ENCODE peak calls at places on chromosomes 6 and 20, in ten cellular contexts. One of them, this sample, is unnamed.

GRCh38 chr6:25960689-25961088 is 1.9 kb upstream of the TRIM38 start:
- DNase-seq in A673: no peak
- DNase-seq in CD8-positive, alpha-beta T cell: no peak
- DNase-seq in WTC11: no peak
- DNase-seq in epithelial cell of proximal tubule: no peak
- DNase-seq in heart left ventricle: no peak
- DNase-seq in activated B cell treated with CpG ODN at 0.5 μM for 24 hours: no peak
- DNase-seq in fibroblast of lung: no peak
- DNase-seq in body of pancreas: no peak
- DNase-seq in BJ: no peak
- DNase-seq in this sample: no peak

GRCh38 chr6:168538892-168539811 is 98.2 kb downstream of the SMOC2 start:
- DNase-seq in A673: no peak
- DNase-seq in CD8-positive, alpha-beta T cell: no peak
- DNase-seq in WTC11: no peak
- DNase-seq in epithelial cell of proximal tubule: no peak
- DNase-seq in heart left ventricle: no peak
- DNase-seq in activated B cell treated with CpG ODN at 0.5 μM for 24 hours: no peak
- DNase-seq in fibroblast of lung: no peak
- DNase-seq in body of pancreas: no peak
- DNase-seq in BJ: no peak
- DNase-seq in this sample: no peak

GRCh38 chr20:47934761-47935160 is 149.5 kb upstream of the SULF2 start:
- DNase-seq in A673: no peak
- DNase-seq in CD8-positive, alpha-beta T cell: no peak
- DNase-seq in WTC11: no peak
- DNase-seq in epithelial cell of proximal tubule: no peak
- DNase-seq in heart left ventricle: no peak
- DNase-seq in activated B cell treated with CpG ODN at 0.5 μM for 24 hours: no peak
- DNase-seq in fibroblast of lung: no peak
- DNase-seq in body of pancreas: no peak
- DNase-seq in BJ: no peak
- DNase-seq in this sample: no peak

GRCh38 chr6:151325075-151326050 is 66.0 kb downstream of the ZBTB2 start:
- DNase-seq in A673: peak
- DNase-seq in CD8-positive, alpha-beta T cell: no peak
- DNase-seq in WTC11: peak
- DNase-seq in epithelial cell of proximal tubule: peak
- DNase-seq in heart left ventricle: peak
- DNase-seq in activated B cell treated with CpG ODN at 0.5 μM for 24 hours: peak
- DNase-seq in fibroblast of lung: peak
- DNase-seq in body of pancreas: peak
- DNase-seq in BJ: no peak
- DNase-seq in this sample: peak

GRCh38 chr6:33073431-33073871 is at the start of gene HLA-DPA1:
- DNase-seq in A673: no peak
- DNase-seq in CD8-positive, alpha-beta T cell: no peak
- DNase-seq in WTC11: no peak
- DNase-seq in epithelial cell of proximal tubule: no peak
- DNase-seq in heart left ventricle: peak
- DNase-seq in activated B cell treated with CpG ODN at 0.5 μM for 24 hours: peak
- DNase-seq in fibroblast of lung: no peak
- DNase-seq in body of pancreas: no peak
- DNase-seq in BJ: no peak
- DNase-seq in this sample: no peak

GRCh38 chr6:119543332-119543731 is 193.8 kb upstream of the MAN1A1 start:
- DNase-seq in A673: no peak
- DNase-seq in CD8-positive, alpha-beta T cell: no peak
- DNase-seq in WTC11: no peak
- DNase-seq in epithelial cell of proximal tubule: no peak
- DNase-seq in heart left ventricle: no peak
- DNase-seq in activated B cell treated with CpG ODN at 0.5 μM for 24 hours: no peak
- DNase-seq in fibroblast of lung: no peak
- DNase-seq in body of pancreas: no peak
- DNase-seq in BJ: no peak
- DNase-seq in this sample: no peak

GRCh38 chr20:47320990-47321805 is 35.3 kb downstream of the ZMYND8 start:
- DNase-seq in A673: no peak
- DNase-seq in CD8-positive, alpha-beta T cell: no peak
- DNase-seq in WTC11: no peak
- DNase-seq in epithelial cell of proximal tubule: no peak
- DNase-seq in heart left ventricle: no peak
- DNase-seq in activated B cell treated with CpG ODN at 0.5 μM for 24 hours: no peak
- DNase-seq in fibroblast of lung: no peak
- DNase-seq in body of pancreas: peak
- DNase-seq in BJ: no peak
- DNase-seq in this sample: no peak

GRCh38 chr20:4187147-4187546 is 171.8 kb upstream of the RNF24 start:
- DNase-seq in A673: no peak
- DNase-seq in CD8-positive, alpha-beta T cell: no peak
- DNase-seq in WTC11: peak
- DNase-seq in epithelial cell of proximal tubule: no peak
- DNase-seq in heart left ventricle: no peak
- DNase-seq in activated B cell treated with CpG ODN at 0.5 μM for 24 hours: no peak
- DNase-seq in fibroblast of lung: no peak
- DNase-seq in body of pancreas: no peak
- DNase-seq in BJ: no peak
- DNase-seq in this sample: no peak

GRCh38 chr20:63538204-63539091 is 1.3 kb upstream of the PTK6 start:
- DNase-seq in A673: no peak
- DNase-seq in CD8-positive, alpha-beta T cell: no peak
- DNase-seq in WTC11: peak
- DNase-seq in epithelial cell of proximal tubule: no peak
- DNase-seq in heart left ventricle: peak
- DNase-seq in activated B cell treated with CpG ODN at 0.5 μM for 24 hours: no peak
- DNase-seq in fibroblast of lung: peak
- DNase-seq in body of pancreas: peak
- DNase-seq in BJ: no peak
- DNase-seq in this sample: no peak

GRCh38 chr20:63536997-63537524 is at the start of gene PTK6:
- DNase-seq in A673: no peak
- DNase-seq in CD8-positive, alpha-beta T cell: no peak
- DNase-seq in WTC11: no peak
- DNase-seq in epithelial cell of proximal tubule: no peak
- DNase-seq in heart left ventricle: no peak
- DNase-seq in activated B cell treated with CpG ODN at 0.5 μM for 24 hours: no peak
- DNase-seq in fibroblast of lung: no peak
- DNase-seq in body of pancreas: peak
- DNase-seq in BJ: no peak
- DNase-seq in this sample: no peak

GRCh38 chr20:63536241-63536977 is 767 bp downstream of the PTK6 start:
- DNase-seq in A673: peak
- DNase-seq in CD8-positive, alpha-beta T cell: no peak
- DNase-seq in WTC11: no peak
- DNase-seq in epithelial cell of proximal tubule: no peak
- DNase-seq in heart left ventricle: no peak
- DNase-seq in activated B cell treated with CpG ODN at 0.5 μM for 24 hours: no peak
- DNase-seq in fibroblast of lung: peak
- DNase-seq in body of pancreas: peak
- DNase-seq in BJ: no peak
- DNase-seq in this sample: peak

GRCh38 chr20:63539092-63539430 is 1.9 kb upstream of the PTK6 start:
- DNase-seq in A673: no peak
- DNase-seq in CD8-positive, alpha-beta T cell: no peak
- DNase-seq in WTC11: no peak
- DNase-seq in epithelial cell of proximal tubule: no peak
- DNase-seq in heart left ventricle: no peak
- DNase-seq in activated B cell treated with CpG ODN at 0.5 μM for 24 hours: no peak
- DNase-seq in fibroblast of lung: no peak
- DNase-seq in body of pancreas: no peak
- DNase-seq in BJ: no peak
- DNase-seq in this sample: no peak

DNA sequence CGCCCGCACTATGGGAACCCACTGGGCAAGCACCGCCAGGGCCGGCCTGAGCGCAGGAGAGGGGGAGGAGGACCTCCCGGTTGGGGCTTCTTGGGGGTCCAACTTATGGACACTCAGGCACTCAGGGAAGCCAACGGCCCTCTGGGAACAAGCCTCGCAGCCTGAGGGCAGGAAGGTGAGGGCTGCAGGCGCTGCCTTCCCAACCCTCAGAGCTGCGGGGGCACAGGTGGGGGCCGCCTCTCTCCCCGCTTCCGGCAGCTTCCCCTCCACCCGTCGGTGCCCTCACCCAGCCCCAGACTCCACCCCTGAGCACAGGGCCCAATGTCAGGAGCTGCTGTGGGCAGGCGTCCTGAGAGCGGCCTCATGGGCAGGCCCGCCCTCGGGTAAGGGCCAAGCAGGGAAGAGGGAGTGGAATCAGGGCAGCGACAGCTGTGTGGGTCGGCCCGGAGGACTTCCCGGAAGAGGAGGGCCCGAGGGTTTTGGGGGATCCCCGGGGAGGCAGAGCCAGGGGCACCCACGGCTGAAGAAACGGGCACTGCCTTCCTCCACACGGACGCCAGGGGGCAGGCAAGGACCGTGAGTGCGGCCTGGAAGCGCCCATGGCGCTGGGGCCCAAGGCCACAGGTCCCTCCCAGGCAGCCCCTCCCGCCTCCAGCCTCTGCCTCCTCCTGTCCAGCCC is 488 bp upstream of the PTK6 start:
- DNase-seq in A673: peak
- DNase-seq in CD8-positive, alpha-beta T cell: peak
- DNase-seq in WTC11: peak
- DNase-seq in epithelial cell of proximal tubule: peak
- DNase-seq in heart left ventricle: peak
- DNase-seq in activated B cell treated with CpG ODN at 0.5 μM for 24 hours: peak
- DNase-seq in fibroblast of lung: peak
- DNase-seq in body of pancreas: peak
- DNase-seq in BJ: peak
- DNase-seq in this sample: peak
- TF ChIP-seq CTCF in A673: peak
- TF ChIP-seq CTCF in CD8-positive, alpha-beta T cell: peak
- TF ChIP-seq CTCF in WTC11: peak
- TF ChIP-seq CTCF in epithelial cell of proximal tubule: peak
- TF ChIP-seq CTCF in heart left ventricle: peak
- TF ChIP-seq CTCF in activated B cell treated with CpG ODN at 0.5 μM for 24 hours: peak
- TF ChIP-seq CTCF in fibroblast of lung: peak
- TF ChIP-seq CTCF in body of pancreas: peak
- TF ChIP-seq CTCF in BJ: peak
- TF ChIP-seq CTCF in this sample: peak

GRCh38 chr20:41604002-41604401 is 14.2 kb downstream of the CHD6 start:
- DNase-seq in A673: no peak
- DNase-seq in CD8-positive, alpha-beta T cell: no peak
- DNase-seq in WTC11: no peak
- DNase-seq in epithelial cell of proximal tubule: no peak
- DNase-seq in heart left ventricle: no peak
- DNase-seq in activated B cell treated with CpG ODN at 0.5 μM for 24 hours: no peak
- DNase-seq in fibroblast of lung: no peak
- DNase-seq in body of pancreas: no peak
- DNase-seq in BJ: no peak
- DNase-seq in this sample: no peak
- TF ChIP-seq CTCF in A673: no peak
- TF ChIP-seq CTCF in CD8-positive, alpha-beta T cell: no peak
- TF ChIP-seq CTCF in WTC11: no peak
- TF ChIP-seq CTCF in epithelial cell of proximal tubule: peak
- TF ChIP-seq CTCF in heart left ventricle: peak
- TF ChIP-seq CTCF in activated B cell treated with CpG ODN at 0.5 μM for 24 hours: no peak
- TF ChIP-seq CTCF in fibroblast of lung: no peak
- TF ChIP-seq CTCF in body of pancreas: no peak
- TF ChIP-seq CTCF in BJ: peak
- TF ChIP-seq CTCF in this sample: no peak

GRCh38 chr6:23637296-23637695 is 488.7 kb upstream of the NRSN1 start:
- DNase-seq in A673: no peak
- DNase-seq in CD8-positive, alpha-beta T cell: no peak
- DNase-seq in WTC11: no peak
- DNase-seq in epithelial cell of proximal tubule: no peak
- DNase-seq in heart left ventricle: no peak
- DNase-seq in activated B cell treated with CpG ODN at 0.5 μM for 24 hours: no peak
- DNase-seq in fibroblast of lung: no peak
- DNase-seq in body of pancreas: no peak
- DNase-seq in BJ: no peak
- DNase-seq in this sample: no peak
- TF ChIP-seq CTCF in A673: no peak
- TF ChIP-seq CTCF in CD8-positive, alpha-beta T cell: no peak
- TF ChIP-seq CTCF in WTC11: no peak
- TF ChIP-seq CTCF in epithelial cell of proximal tubule: peak
- TF ChIP-seq CTCF in heart left ventricle: no peak
- TF ChIP-seq CTCF in activated B cell treated with CpG ODN at 0.5 μM for 24 hours: no peak
- TF ChIP-seq CTCF in fibroblast of lung: no peak
- TF ChIP-seq CTCF in body of pancreas: no peak
- TF ChIP-seq CTCF in BJ: no peak
- TF ChIP-seq CTCF in this sample: no peak

GRCh38 chr6:30612213-30612612 is 4.8 kb downstream of the PPP1R10 start:
- DNase-seq in A673: peak
- DNase-seq in CD8-positive, alpha-beta T cell: no peak
- DNase-seq in WTC11: no peak
- DNase-seq in epithelial cell of proximal tubule: no peak
- DNase-seq in heart left ventricle: no peak
- DNase-seq in activated B cell treated with CpG ODN at 0.5 μM for 24 hours: no peak
- DNase-seq in fibroblast of lung: peak
- DNase-seq in body of pancreas: no peak
- DNase-seq in BJ: no peak
- DNase-seq in this sample: no peak
- TF ChIP-seq CTCF in A673: peak
- TF ChIP-seq CTCF in CD8-positive, alpha-beta T cell: no peak
- TF ChIP-seq CTCF in WTC11: no peak
- TF ChIP-seq CTCF in epithelial cell of proximal tubule: peak
- TF ChIP-seq CTCF in heart left ventricle: peak
- TF ChIP-seq CTCF in activated B cell treated with CpG ODN at 0.5 μM for 24 hours: no peak
- TF ChIP-seq CTCF in fibroblast of lung: peak
- TF ChIP-seq CTCF in body of pancreas: peak
- TF ChIP-seq CTCF in BJ: peak
- TF ChIP-seq CTCF in this sample: no peak